ENCODE peak calls at places on chromosomes 1 and 21, in nine cellular contexts. One of them, this sample, is unnamed.

GRCh38 chr1:23897083-23897482 is 16.1 kb downstream of the CNR2 start:
- DNase-seq in stimulated activated CD4-positive, alpha-beta T cell treated with anti-CD3 and anti-CD28 coated beads, Interleukin-4, amount 100 ng/mL, for 4 hours: no peak
- DNase-seq in OCI-M1: no peak
- DNase-seq in stimulated activated CD8-positive, alpha-beta memory T cell treated with anti-CD3 and anti-CD28 coated beads, Interleukin-15, amount 100 ng/mL, for 24 hours: no peak
- DNase-seq in activated CD4-positive, alpha-beta T cell treated with anti-CD3 and anti-CD28 coated beads, Interleukin-2, amount 10 ng/mL, durations not matched to agents 7 days and 5 days: no peak
- DNase-seq in amniotic epithelial cell: peak
- DNase-seq in activated CD4-positive, alpha-beta memory T cell treated with anti-CD3 and anti-CD28 coated beads, Interleukin-2, amount 10 ng/mL, durations not matched to agents 7 days and 5 days: no peak
- DNase-seq in heart left ventricle: no peak
- DNase-seq in NCI-H2081: no peak
- DNase-seq in this sample: no peak

GRCh38 chr1:156555715-156556114 is 16.6 kb downstream of the IQGAP3 start:
- DNase-seq in stimulated activated CD4-positive, alpha-beta T cell treated with anti-CD3 and anti-CD28 coated beads, Interleukin-4, amount 100 ng/mL, for 4 hours: no peak
- DNase-seq in OCI-M1: no peak
- DNase-seq in stimulated activated CD8-positive, alpha-beta memory T cell treated with anti-CD3 and anti-CD28 coated beads, Interleukin-15, amount 100 ng/mL, for 24 hours: no peak
- DNase-seq in activated CD4-positive, alpha-beta T cell treated with anti-CD3 and anti-CD28 coated beads, Interleukin-2, amount 10 ng/mL, durations not matched to agents 7 days and 5 days: no peak
- DNase-seq in amniotic epithelial cell: no peak
- DNase-seq in activated CD4-positive, alpha-beta memory T cell treated with anti-CD3 and anti-CD28 coated beads, Interleukin-2, amount 10 ng/mL, durations not matched to agents 7 days and 5 days: no peak
- DNase-seq in heart left ventricle: no peak
- DNase-seq in NCI-H2081: no peak
- DNase-seq in this sample: no peak

GRCh38 chr1:235408503-235408960 is 41.3 kb downstream of the TBCE start:
- DNase-seq in stimulated activated CD4-positive, alpha-beta T cell treated with anti-CD3 and anti-CD28 coated beads, Interleukin-4, amount 100 ng/mL, for 4 hours: no peak
- DNase-seq in OCI-M1: peak
- DNase-seq in stimulated activated CD8-positive, alpha-beta memory T cell treated with anti-CD3 and anti-CD28 coated beads, Interleukin-15, amount 100 ng/mL, for 24 hours: no peak
- DNase-seq in activated CD4-positive, alpha-beta T cell treated with anti-CD3 and anti-CD28 coated beads, Interleukin-2, amount 10 ng/mL, durations not matched to agents 7 days and 5 days: no peak
- DNase-seq in amniotic epithelial cell: peak
- DNase-seq in activated CD4-positive, alpha-beta memory T cell treated with anti-CD3 and anti-CD28 coated beads, Interleukin-2, amount 10 ng/mL, durations not matched to agents 7 days and 5 days: no peak
- DNase-seq in heart left ventricle: no peak
- DNase-seq in NCI-H2081: no peak
- DNase-seq in this sample: peak

GRCh38 chr1:228267962-228268890 is 60.4 kb downstream of the OBSCN start:
- DNase-seq in stimulated activated CD4-positive, alpha-beta T cell treated with anti-CD3 and anti-CD28 coated beads, Interleukin-4, amount 100 ng/mL, for 4 hours: no peak
- DNase-seq in OCI-M1: no peak
- DNase-seq in stimulated activated CD8-positive, alpha-beta memory T cell treated with anti-CD3 and anti-CD28 coated beads, Interleukin-15, amount 100 ng/mL, for 24 hours: no peak
- DNase-seq in activated CD4-positive, alpha-beta T cell treated with anti-CD3 and anti-CD28 coated beads, Interleukin-2, amount 10 ng/mL, durations not matched to agents 7 days and 5 days: no peak
- DNase-seq in amniotic epithelial cell: no peak
- DNase-seq in activated CD4-positive, alpha-beta memory T cell treated with anti-CD3 and anti-CD28 coated beads, Interleukin-2, amount 10 ng/mL, durations not matched to agents 7 days and 5 days: no peak
- DNase-seq in heart left ventricle: peak
- DNase-seq in NCI-H2081: no peak
- DNase-seq in this sample: no peak

GRCh38 chr1:55724551-55725325 is 509.6 kb upstream of the USP24 start:
- DNase-seq in stimulated activated CD4-positive, alpha-beta T cell treated with anti-CD3 and anti-CD28 coated beads, Interleukin-4, amount 100 ng/mL, for 4 hours: no peak
- DNase-seq in OCI-M1: no peak
- DNase-seq in stimulated activated CD8-positive, alpha-beta memory T cell treated with anti-CD3 and anti-CD28 coated beads, Interleukin-15, amount 100 ng/mL, for 24 hours: no peak
- DNase-seq in activated CD4-positive, alpha-beta T cell treated with anti-CD3 and anti-CD28 coated beads, Interleukin-2, amount 10 ng/mL, durations not matched to agents 7 days and 5 days: no peak
- DNase-seq in amniotic epithelial cell: peak
- DNase-seq in activated CD4-positive, alpha-beta memory T cell treated with anti-CD3 and anti-CD28 coated beads, Interleukin-2, amount 10 ng/mL, durations not matched to agents 7 days and 5 days: no peak
- DNase-seq in heart left ventricle: no peak
- DNase-seq in NCI-H2081: no peak
- DNase-seq in this sample: no peak

GRCh38 chr1:234977891-234978396 is 150.7 kb downstream of the TOMM20 start:
- DNase-seq in stimulated activated CD4-positive, alpha-beta T cell treated with anti-CD3 and anti-CD28 coated beads, Interleukin-4, amount 100 ng/mL, for 4 hours: no peak
- DNase-seq in OCI-M1: no peak
- DNase-seq in stimulated activated CD8-positive, alpha-beta memory T cell treated with anti-CD3 and anti-CD28 coated beads, Interleukin-15, amount 100 ng/mL, for 24 hours: no peak
- DNase-seq in activated CD4-positive, alpha-beta T cell treated with anti-CD3 and anti-CD28 coated beads, Interleukin-2, amount 10 ng/mL, durations not matched to agents 7 days and 5 days: no peak
- DNase-seq in amniotic epithelial cell: peak
- DNase-seq in activated CD4-positive, alpha-beta memory T cell treated with anti-CD3 and anti-CD28 coated beads, Interleukin-2, amount 10 ng/mL, durations not matched to agents 7 days and 5 days: no peak
- DNase-seq in heart left ventricle: no peak
- DNase-seq in NCI-H2081: no peak
- DNase-seq in this sample: no peak

GRCh38 chr1:172969611-172970010 is 81.1 kb downstream of the TNFSF18 start:
- DNase-seq in stimulated activated CD4-positive, alpha-beta T cell treated with anti-CD3 and anti-CD28 coated beads, Interleukin-4, amount 100 ng/mL, for 4 hours: no peak
- DNase-seq in OCI-M1: no peak
- DNase-seq in stimulated activated CD8-positive, alpha-beta memory T cell treated with anti-CD3 and anti-CD28 coated beads, Interleukin-15, amount 100 ng/mL, for 24 hours: no peak
- DNase-seq in activated CD4-positive, alpha-beta T cell treated with anti-CD3 and anti-CD28 coated beads, Interleukin-2, amount 10 ng/mL, durations not matched to agents 7 days and 5 days: no peak
- DNase-seq in amniotic epithelial cell: peak
- DNase-seq in activated CD4-positive, alpha-beta memory T cell treated with anti-CD3 and anti-CD28 coated beads, Interleukin-2, amount 10 ng/mL, durations not matched to agents 7 days and 5 days: no peak
- DNase-seq in heart left ventricle: no peak
- DNase-seq in NCI-H2081: no peak
- DNase-seq in this sample: peak

GRCh38 chr1:41783189-41783639 is 135.5 kb downstream of the HIVEP3 start:
- DNase-seq in stimulated activated CD4-positive, alpha-beta T cell treated with anti-CD3 and anti-CD28 coated beads, Interleukin-4, amount 100 ng/mL, for 4 hours: peak
- DNase-seq in OCI-M1: no peak
- DNase-seq in stimulated activated CD8-positive, alpha-beta memory T cell treated with anti-CD3 and anti-CD28 coated beads, Interleukin-15, amount 100 ng/mL, for 24 hours: no peak
- DNase-seq in activated CD4-positive, alpha-beta T cell treated with anti-CD3 and anti-CD28 coated beads, Interleukin-2, amount 10 ng/mL, durations not matched to agents 7 days and 5 days: no peak
- DNase-seq in amniotic epithelial cell: peak
- DNase-seq in activated CD4-positive, alpha-beta memory T cell treated with anti-CD3 and anti-CD28 coated beads, Interleukin-2, amount 10 ng/mL, durations not matched to agents 7 days and 5 days: no peak
- DNase-seq in heart left ventricle: no peak
- DNase-seq in NCI-H2081: peak
- DNase-seq in this sample: no peak

GRCh38 chr1:206713910-206714312 is 29.2 kb downstream of the MAPKAPK2 start:
- DNase-seq in stimulated activated CD4-positive, alpha-beta T cell treated with anti-CD3 and anti-CD28 coated beads, Interleukin-4, amount 100 ng/mL, for 4 hours: no peak
- DNase-seq in OCI-M1: no peak
- DNase-seq in stimulated activated CD8-positive, alpha-beta memory T cell treated with anti-CD3 and anti-CD28 coated beads, Interleukin-15, amount 100 ng/mL, for 24 hours: no peak
- DNase-seq in activated CD4-positive, alpha-beta T cell treated with anti-CD3 and anti-CD28 coated beads, Interleukin-2, amount 10 ng/mL, durations not matched to agents 7 days and 5 days: no peak
- DNase-seq in amniotic epithelial cell: peak
- DNase-seq in activated CD4-positive, alpha-beta memory T cell treated with anti-CD3 and anti-CD28 coated beads, Interleukin-2, amount 10 ng/mL, durations not matched to agents 7 days and 5 days: no peak
- DNase-seq in heart left ventricle: no peak
- DNase-seq in NCI-H2081: no peak
- DNase-seq in this sample: no peak

GRCh38 chr1:153661111-153661708 is 2.7 kb downstream of the SNAPIN start:
- DNase-seq in stimulated activated CD4-positive, alpha-beta T cell treated with anti-CD3 and anti-CD28 coated beads, Interleukin-4, amount 100 ng/mL, for 4 hours: no peak
- DNase-seq in OCI-M1: no peak
- DNase-seq in stimulated activated CD8-positive, alpha-beta memory T cell treated with anti-CD3 and anti-CD28 coated beads, Interleukin-15, amount 100 ng/mL, for 24 hours: no peak
- DNase-seq in activated CD4-positive, alpha-beta T cell treated with anti-CD3 and anti-CD28 coated beads, Interleukin-2, amount 10 ng/mL, durations not matched to agents 7 days and 5 days: no peak
- DNase-seq in amniotic epithelial cell: peak
- DNase-seq in activated CD4-positive, alpha-beta memory T cell treated with anti-CD3 and anti-CD28 coated beads, Interleukin-2, amount 10 ng/mL, durations not matched to agents 7 days and 5 days: no peak
- DNase-seq in heart left ventricle: no peak
- DNase-seq in NCI-H2081: no peak
- DNase-seq in this sample: no peak

GRCh38 chr21:36211660-36212512 is 55.3 kb downstream of the DOP1B start:
- DNase-seq in stimulated activated CD4-positive, alpha-beta T cell treated with anti-CD3 and anti-CD28 coated beads, Interleukin-4, amount 100 ng/mL, for 4 hours: no peak
- DNase-seq in OCI-M1: peak
- DNase-seq in stimulated activated CD8-positive, alpha-beta memory T cell treated with anti-CD3 and anti-CD28 coated beads, Interleukin-15, amount 100 ng/mL, for 24 hours: no peak
- DNase-seq in activated CD4-positive, alpha-beta T cell treated with anti-CD3 and anti-CD28 coated beads, Interleukin-2, amount 10 ng/mL, durations not matched to agents 7 days and 5 days: no peak
- DNase-seq in amniotic epithelial cell: peak
- DNase-seq in activated CD4-positive, alpha-beta memory T cell treated with anti-CD3 and anti-CD28 coated beads, Interleukin-2, amount 10 ng/mL, durations not matched to agents 7 days and 5 days: no peak
- DNase-seq in heart left ventricle: no peak
- DNase-seq in NCI-H2081: no peak
- DNase-seq in this sample: no peak

GRCh38 chr1:242828828-242829227 is 304.3 kb upstream of the PLD5 start:
- DNase-seq in stimulated activated CD4-positive, alpha-beta T cell treated with anti-CD3 and anti-CD28 coated beads, Interleukin-4, amount 100 ng/mL, for 4 hours: no peak
- DNase-seq in OCI-M1: no peak
- DNase-seq in stimulated activated CD8-positive, alpha-beta memory T cell treated with anti-CD3 and anti-CD28 coated beads, Interleukin-15, amount 100 ng/mL, for 24 hours: no peak
- DNase-seq in activated CD4-positive, alpha-beta T cell treated with anti-CD3 and anti-CD28 coated beads, Interleukin-2, amount 10 ng/mL, durations not matched to agents 7 days and 5 days: no peak
- DNase-seq in amniotic epithelial cell: no peak
- DNase-seq in activated CD4-positive, alpha-beta memory T cell treated with anti-CD3 and anti-CD28 coated beads, Interleukin-2, amount 10 ng/mL, durations not matched to agents 7 days and 5 days: no peak
- DNase-seq in heart left ventricle: no peak
- DNase-seq in NCI-H2081: peak
- DNase-seq in this sample: no peak

GRCh38 chr1:94739521-94740061 is 80.6 kb upstream of the SLC44A3 start:
- DNase-seq in stimulated activated CD4-positive, alpha-beta T cell treated with anti-CD3 and anti-CD28 coated beads, Interleukin-4, amount 100 ng/mL, for 4 hours: no peak
- DNase-seq in OCI-M1: peak
- DNase-seq in stimulated activated CD8-positive, alpha-beta memory T cell treated with anti-CD3 and anti-CD28 coated beads, Interleukin-15, amount 100 ng/mL, for 24 hours: no peak
- DNase-seq in activated CD4-positive, alpha-beta T cell treated with anti-CD3 and anti-CD28 coated beads, Interleukin-2, amount 10 ng/mL, durations not matched to agents 7 days and 5 days: no peak
- DNase-seq in amniotic epithelial cell: peak
- DNase-seq in activated CD4-positive, alpha-beta memory T cell treated with anti-CD3 and anti-CD28 coated beads, Interleukin-2, amount 10 ng/mL, durations not matched to agents 7 days and 5 days: no peak
- DNase-seq in heart left ventricle: no peak
- DNase-seq in NCI-H2081: no peak
- DNase-seq in this sample: no peak

GRCh38 chr1:204493882-204494280 is 724 bp downstream of the PIK3C2B start:
- DNase-seq in stimulated activated CD4-positive, alpha-beta T cell treated with anti-CD3 and anti-CD28 coated beads, Interleukin-4, amount 100 ng/mL, for 4 hours: peak
- DNase-seq in OCI-M1: peak
- DNase-seq in stimulated activated CD8-positive, alpha-beta memory T cell treated with anti-CD3 and anti-CD28 coated beads, Interleukin-15, amount 100 ng/mL, for 24 hours: no peak
- DNase-seq in activated CD4-positive, alpha-beta T cell treated with anti-CD3 and anti-CD28 coated beads, Interleukin-2, amount 10 ng/mL, durations not matched to agents 7 days and 5 days: peak
- DNase-seq in amniotic epithelial cell: peak
- DNase-seq in activated CD4-positive, alpha-beta memory T cell treated with anti-CD3 and anti-CD28 coated beads, Interleukin-2, amount 10 ng/mL, durations not matched to agents 7 days and 5 days: peak
- DNase-seq in heart left ventricle: peak
- DNase-seq in NCI-H2081: peak
- DNase-seq in this sample: peak

GRCh38 chr1:76299036-76299435 is 224.5 kb downstream of the ST6GALNAC3 start:
- DNase-seq in stimulated activated CD4-positive, alpha-beta T cell treated with anti-CD3 and anti-CD28 coated beads, Interleukin-4, amount 100 ng/mL, for 4 hours: no peak
- DNase-seq in OCI-M1: no peak
- DNase-seq in stimulated activated CD8-positive, alpha-beta memory T cell treated with anti-CD3 and anti-CD28 coated beads, Interleukin-15, amount 100 ng/mL, for 24 hours: no peak
- DNase-seq in activated CD4-positive, alpha-beta T cell treated with anti-CD3 and anti-CD28 coated beads, Interleukin-2, amount 10 ng/mL, durations not matched to agents 7 days and 5 days: no peak
- DNase-seq in amniotic epithelial cell: no peak
- DNase-seq in activated CD4-positive, alpha-beta memory T cell treated with anti-CD3 and anti-CD28 coated beads, Interleukin-2, amount 10 ng/mL, durations not matched to agents 7 days and 5 days: no peak
- DNase-seq in heart left ventricle: no peak
- DNase-seq in NCI-H2081: no peak
- DNase-seq in this sample: no peak

GRCh38 chr1:9151326-9151860 is 22.5 kb upstream of the GPR157 start:
- DNase-seq in stimulated activated CD4-positive, alpha-beta T cell treated with anti-CD3 and anti-CD28 coated beads, Interleukin-4, amount 100 ng/mL, for 4 hours: no peak
- DNase-seq in OCI-M1: peak
- DNase-seq in stimulated activated CD8-positive, alpha-beta memory T cell treated with anti-CD3 and anti-CD28 coated beads, Interleukin-15, amount 100 ng/mL, for 24 hours: no peak
- DNase-seq in activated CD4-positive, alpha-beta T cell treated with anti-CD3 and anti-CD28 coated beads, Interleukin-2, amount 10 ng/mL, durations not matched to agents 7 days and 5 days: no peak
- DNase-seq in amniotic epithelial cell: no peak
- DNase-seq in activated CD4-positive, alpha-beta memory T cell treated with anti-CD3 and anti-CD28 coated beads, Interleukin-2, amount 10 ng/mL, durations not matched to agents 7 days and 5 days: no peak
- DNase-seq in heart left ventricle: peak
- DNase-seq in NCI-H2081: no peak
- DNase-seq in this sample: no peak

GRCh38 chr1:188611432-188611831 is 1782.7 kb downstream of the PLA2G4A start:
- DNase-seq in stimulated activated CD4-positive, alpha-beta T cell treated with anti-CD3 and anti-CD28 coated beads, Interleukin-4, amount 100 ng/mL, for 4 hours: no peak
- DNase-seq in OCI-M1: no peak
- DNase-seq in stimulated activated CD8-positive, alpha-beta memory T cell treated with anti-CD3 and anti-CD28 coated beads, Interleukin-15, amount 100 ng/mL, for 24 hours: no peak
- DNase-seq in activated CD4-positive, alpha-beta T cell treated with anti-CD3 and anti-CD28 coated beads, Interleukin-2, amount 10 ng/mL, durations not matched to agents 7 days and 5 days: no peak
- DNase-seq in amniotic epithelial cell: no peak
- DNase-seq in activated CD4-positive, alpha-beta memory T cell treated with anti-CD3 and anti-CD28 coated beads, Interleukin-2, amount 10 ng/mL, durations not matched to agents 7 days and 5 days: no peak
- DNase-seq in heart left ventricle: no peak
- DNase-seq in NCI-H2081: no peak
- DNase-seq in this sample: no peak

GRCh38 chr1:212368073-212368484 is 46.6 kb downstream of the PACC1 start:
- DNase-seq in stimulated activated CD4-positive, alpha-beta T cell treated with anti-CD3 and anti-CD28 coated beads, Interleukin-4, amount 100 ng/mL, for 4 hours: peak
- DNase-seq in OCI-M1: peak
- DNase-seq in stimulated activated CD8-positive, alpha-beta memory T cell treated with anti-CD3 and anti-CD28 coated beads, Interleukin-15, amount 100 ng/mL, for 24 hours: no peak
- DNase-seq in activated CD4-positive, alpha-beta T cell treated with anti-CD3 and anti-CD28 coated beads, Interleukin-2, amount 10 ng/mL, durations not matched to agents 7 days and 5 days: peak
- DNase-seq in amniotic epithelial cell: peak
- DNase-seq in activated CD4-positive, alpha-beta memory T cell treated with anti-CD3 and anti-CD28 coated beads, Interleukin-2, amount 10 ng/mL, durations not matched to agents 7 days and 5 days: peak
- DNase-seq in heart left ventricle: peak
- DNase-seq in NCI-H2081: peak
- DNase-seq in this sample: peak

GRCh38 chr1:147717051-147717705 is 43.2 kb downstream of the GJA5 start:
- DNase-seq in stimulated activated CD4-positive, alpha-beta T cell treated with anti-CD3 and anti-CD28 coated beads, Interleukin-4, amount 100 ng/mL, for 4 hours: no peak
- DNase-seq in OCI-M1: no peak
- DNase-seq in stimulated activated CD8-positive, alpha-beta memory T cell treated with anti-CD3 and anti-CD28 coated beads, Interleukin-15, amount 100 ng/mL, for 24 hours: no peak
- DNase-seq in activated CD4-positive, alpha-beta T cell treated with anti-CD3 and anti-CD28 coated beads, Interleukin-2, amount 10 ng/mL, durations not matched to agents 7 days and 5 days: no peak
- DNase-seq in amniotic epithelial cell: no peak
- DNase-seq in activated CD4-positive, alpha-beta memory T cell treated with anti-CD3 and anti-CD28 coated beads, Interleukin-2, amount 10 ng/mL, durations not matched to agents 7 days and 5 days: no peak
- DNase-seq in heart left ventricle: no peak
- DNase-seq in NCI-H2081: peak
- DNase-seq in this sample: peak

GRCh38 chr21:41536076-41536826 is 28.3 kb upstream of the TMPRSS2 start:
- DNase-seq in stimulated activated CD4-positive, alpha-beta T cell treated with anti-CD3 and anti-CD28 coated beads, Interleukin-4, amount 100 ng/mL, for 4 hours: no peak
- DNase-seq in OCI-M1: no peak
- DNase-seq in stimulated activated CD8-positive, alpha-beta memory T cell treated with anti-CD3 and anti-CD28 coated beads, Interleukin-15, amount 100 ng/mL, for 24 hours: no peak
- DNase-seq in activated CD4-positive, alpha-beta T cell treated with anti-CD3 and anti-CD28 coated beads, Interleukin-2, amount 10 ng/mL, durations not matched to agents 7 days and 5 days: no peak
- DNase-seq in amniotic epithelial cell: no peak
- DNase-seq in activated CD4-positive, alpha-beta memory T cell treated with anti-CD3 and anti-CD28 coated beads, Interleukin-2, amount 10 ng/mL, durations not matched to agents 7 days and 5 days: no peak
- DNase-seq in heart left ventricle: no peak
- DNase-seq in NCI-H2081: no peak
- DNase-seq in this sample: peak

GRCh38 chr1:158809862-158810261 is 21.3 kb upstream of the MNDA start:
- DNase-seq in stimulated activated CD4-positive, alpha-beta T cell treated with anti-CD3 and anti-CD28 coated beads, Interleukin-4, amount 100 ng/mL, for 4 hours: no peak
- DNase-seq in OCI-M1: peak
- DNase-seq in stimulated activated CD8-positive, alpha-beta memory T cell treated with anti-CD3 and anti-CD28 coated beads, Interleukin-15, amount 100 ng/mL, for 24 hours: no peak
- DNase-seq in activated CD4-positive, alpha-beta T cell treated with anti-CD3 and anti-CD28 coated beads, Interleukin-2, amount 10 ng/mL, durations not matched to agents 7 days and 5 days: no peak
- DNase-seq in amniotic epithelial cell: no peak
- DNase-seq in activated CD4-positive, alpha-beta memory T cell treated with anti-CD3 and anti-CD28 coated beads, Interleukin-2, amount 10 ng/mL, durations not matched to agents 7 days and 5 days: no peak
- DNase-seq in heart left ventricle: no peak
- DNase-seq in NCI-H2081: no peak
- DNase-seq in this sample: no peak

GRCh38 chr1:62810420-62811274 is 26.7 kb downstream of the ATG4C start:
- DNase-seq in stimulated activated CD4-positive, alpha-beta T cell treated with anti-CD3 and anti-CD28 coated beads, Interleukin-4, amount 100 ng/mL, for 4 hours: no peak
- DNase-seq in OCI-M1: peak
- DNase-seq in stimulated activated CD8-positive, alpha-beta memory T cell treated with anti-CD3 and anti-CD28 coated beads, Interleukin-15, amount 100 ng/mL, for 24 hours: no peak
- DNase-seq in activated CD4-positive, alpha-beta T cell treated with anti-CD3 and anti-CD28 coated beads, Interleukin-2, amount 10 ng/mL, durations not matched to agents 7 days and 5 days: no peak
- DNase-seq in amniotic epithelial cell: peak
- DNase-seq in activated CD4-positive, alpha-beta memory T cell treated with anti-CD3 and anti-CD28 coated beads, Interleukin-2, amount 10 ng/mL, durations not matched to agents 7 days and 5 days: no peak
- DNase-seq in heart left ventricle: no peak
- DNase-seq in NCI-H2081: no peak
- DNase-seq in this sample: no peak

GRCh38 chr1:205314986-205315618 is 6.4 kb downstream of the NUAK2 start:
- DNase-seq in stimulated activated CD4-positive, alpha-beta T cell treated with anti-CD3 and anti-CD28 coated beads, Interleukin-4, amount 100 ng/mL, for 4 hours: no peak
- DNase-seq in OCI-M1: no peak
- DNase-seq in stimulated activated CD8-positive, alpha-beta memory T cell treated with anti-CD3 and anti-CD28 coated beads, Interleukin-15, amount 100 ng/mL, for 24 hours: no peak
- DNase-seq in activated CD4-positive, alpha-beta T cell treated with anti-CD3 and anti-CD28 coated beads, Interleukin-2, amount 10 ng/mL, durations not matched to agents 7 days and 5 days: no peak
- DNase-seq in amniotic epithelial cell: no peak
- DNase-seq in activated CD4-positive, alpha-beta memory T cell treated with anti-CD3 and anti-CD28 coated beads, Interleukin-2, amount 10 ng/mL, durations not matched to agents 7 days and 5 days: no peak
- DNase-seq in heart left ventricle: no peak
- DNase-seq in NCI-H2081: no peak
- DNase-seq in this sample: no peak